ENCODE peak calls at places on chromosomes 5 and 9, in five cellular contexts. O is tibial artery, A is suprapubic skin, X is A673, P is GM23338. B is an unnamed sample. For H3K4me1, the result is how much of the 10 kb centered on the place peaks cover.

GRCh38 chr9:77521091-77521490 is 127.0 kb downstream of the GNA14 start:
- DNase-seq in O (no peak), P (no peak), A (no peak), X (no peak), B (no peak)

GRCh38 chr5:121019112-121019511 is 555.0 kb downstream of the PRR16 start:
- DNase-seq in A (no peak), O (no peak), P (no peak), X (no peak), B (no peak)

GRCh38 chr5:61866930-61867329 is 439.1 kb upstream of the KIF2A start:
- DNase-seq in O (no peak), A (no peak), X (peak), P (no peak), B (no peak)

GRCh38 chr9:71760901-71761300 is 7.4 kb downstream of the CEMIP2 start:
- DNase-seq in A (no peak), X (peak), O (no peak), P (peak), B (no peak)

GRCh38 chr9:135904121-135904520 is 3.2 kb downstream of the CAMSAP1 start:
- DNase-seq in X (no peak), A (peak), O (no peak), P (no peak), B (no peak)

GRCh38 chr5:90606539-90606938 is 47.9 kb downstream of the ADGRV1 start:
- DNase-seq in A (no peak), O (no peak), X (peak), P (peak), B (no peak)

GRCh38 chr9:137240321-137240840 is 706 bp upstream of the TUBB4B start:
- DNase-seq in P (no peak), O (peak), X (peak), A (peak), B (no peak)

GRCh38 chr5:101915559-101915958 is 380.5 kb downstream of the SLCO4C1 start:
- DNase-seq in A (no peak), X (peak), P (peak), O (no peak), B (no peak)

GRCh38 chr9:69502671-69503301 is 169.4 kb downstream of the APBA1 start:
- DNase-seq in A (no peak), O (no peak), X (no peak), P (no peak), B (no peak)

GRCh38 chr5:59655693-59656309 is 237.7 kb downstream of the PDE4D start:
- DNase-seq in X (no peak), O (no peak), P (no peak), A (no peak), B (no peak)

GRCh38 chr9:71754151-71754550 is 14.2 kb downstream of the CEMIP2 start:
- DNase-seq in X (no peak), O (no peak), P (peak), A (no peak), B (no peak)

GRCh38 chr5:171386861-171387254 is 791 bp upstream of the NPM1 start:
- DNase-seq in X (peak), A (no peak), O (no peak), P (peak), B (no peak)

GRCh38 chr9:37486616-37487544 is 1.1 kb downstream of the POLR1E start:
- DNase-seq in O (peak), P (no peak), A (no peak), X (peak), B (no peak)

GRCh38 chr5:176809544-176810083 is 745 bp upstream of the UNC5A start:
- DNase-seq in X (peak), A (no peak), P (peak), O (no peak), B (no peak)

GRCh38 chr5:73126381-73126780 is 6.0 kb downstream of the TMEM171 start:
- DNase-seq in P (no peak), X (no peak), O (no peak), A (no peak), B (no peak)

GRCh38 chr5:91025956-91026355 is 357.2 kb downstream of the ARRDC3 start:
- DNase-seq in A (no peak), O (no peak), P (no peak), X (no peak), B (no peak)

GRCh38 chr5:169395136-169395535 is 94.2 kb upstream of the SLIT3 start:
- DNase-seq in P (no peak), X (no peak), O (no peak), A (no peak), B (no peak)

GRCh38 chr5:76041863-76042262 is 41.3 kb upstream of the SV2C start:
- DNase-seq in O (no peak), P (peak), A (no peak), X (peak), B (no peak)

GRCh38 chr9:76456202-76456926 is 2.6 kb upstream of the GCNT1 start:
- DNase-seq in P (peak), A (no peak), O (no peak), X (no peak), B (no peak)

DNA sequence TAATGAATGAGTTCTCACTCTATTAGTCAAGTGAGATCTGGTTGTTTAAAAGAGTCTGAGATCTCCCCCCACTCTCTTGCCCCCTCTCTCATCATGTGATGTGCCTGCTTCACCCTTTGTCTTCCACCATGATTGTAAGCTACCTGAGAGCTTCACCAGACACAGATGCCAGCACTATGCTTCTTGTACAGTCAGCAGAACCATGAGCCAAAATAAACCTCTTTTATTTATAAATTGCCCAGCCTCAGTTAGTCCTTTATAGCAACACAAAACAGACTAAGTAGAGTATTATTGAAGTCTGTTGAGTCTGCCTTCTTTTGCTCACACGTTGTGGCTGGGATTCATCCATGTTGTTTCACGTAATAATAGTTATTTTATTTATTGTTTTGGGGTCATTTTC is 14.3 kb downstream of the CYSTM1 start:
- DNase-seq in O (no peak), P (no peak), A (no peak), X (no peak), B (no peak)
- H3K4me1 ChIP-seq in O (under half), P (under half), A (under half), X (under half), B (under half)

DNA sequence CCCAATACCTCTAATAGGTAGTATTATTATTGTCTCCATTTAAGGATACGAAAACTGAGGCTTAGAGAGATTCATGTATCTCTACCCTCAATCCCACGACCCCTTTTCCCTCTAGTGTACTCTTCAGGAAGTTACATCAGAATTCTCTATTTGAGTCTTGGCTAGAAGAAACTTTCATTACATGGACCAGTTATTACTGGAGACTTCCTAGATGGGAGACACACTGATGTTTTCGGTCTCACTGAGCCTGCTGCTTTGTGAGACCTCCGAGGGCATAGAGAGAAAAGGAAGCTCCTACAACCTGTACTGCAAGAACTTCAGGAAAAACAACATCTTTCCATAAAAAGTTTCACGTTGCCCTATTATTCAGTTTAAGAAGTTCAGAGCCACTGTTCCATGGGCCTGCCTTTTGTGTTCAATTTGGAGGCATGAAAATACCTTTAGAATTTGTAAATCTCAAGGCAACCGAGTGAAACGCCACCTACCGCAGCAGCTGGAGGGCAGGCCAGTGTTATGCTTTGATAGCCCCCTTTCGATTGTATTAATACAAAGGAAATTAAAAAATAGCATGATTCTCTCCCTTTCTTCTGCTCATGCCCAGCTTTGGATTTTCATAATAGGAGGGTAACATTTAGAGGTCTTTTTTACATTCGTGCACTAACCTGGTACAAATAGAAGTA is 223.3 kb downstream of the EBF1 start:
- DNase-seq in X (no peak), A (no peak), P (no peak), O (no peak), B (no peak)
- H3K4me1 ChIP-seq in X (under half), A (half or more), P (under half), O (half or more), B (under half)

DNA sequence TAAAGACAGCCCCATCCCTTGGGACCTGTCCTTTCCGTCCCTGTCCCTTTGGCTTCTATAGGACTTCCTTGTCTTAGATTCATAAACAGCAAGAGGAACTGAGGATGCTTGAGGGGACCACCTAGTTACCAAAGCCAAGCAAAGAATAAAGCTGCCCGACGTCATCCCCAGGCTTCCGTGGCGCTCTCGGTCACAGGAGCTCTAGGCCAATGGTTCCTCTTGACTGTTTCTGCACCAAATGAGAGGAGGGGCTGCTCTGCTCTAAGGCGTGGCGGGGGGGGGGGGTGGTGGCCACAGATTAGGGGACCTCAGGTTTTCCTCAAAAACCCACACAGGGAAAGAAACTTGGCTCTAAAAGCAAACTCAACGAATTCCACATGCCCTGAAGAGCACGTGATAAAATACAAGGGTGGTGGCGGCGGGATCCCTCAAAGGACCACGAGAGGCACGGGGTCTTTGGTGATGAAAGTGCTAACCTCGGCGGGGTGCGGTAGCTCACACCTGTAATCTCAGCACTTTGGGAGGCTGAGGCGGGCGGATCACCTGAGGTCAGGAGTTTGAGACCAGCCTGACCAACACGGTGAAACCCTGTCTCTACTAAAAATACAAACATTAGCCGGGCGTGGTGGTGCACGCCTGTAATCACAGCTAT is 53.7 kb downstream of the USP20 start:
- DNase-seq in X (no peak), O (no peak), P (no peak), A (no peak), B (no peak)
- H3K4me1 ChIP-seq in X (half or more), O (half or more), P (under half), A (under half), B (under half)

DNA sequence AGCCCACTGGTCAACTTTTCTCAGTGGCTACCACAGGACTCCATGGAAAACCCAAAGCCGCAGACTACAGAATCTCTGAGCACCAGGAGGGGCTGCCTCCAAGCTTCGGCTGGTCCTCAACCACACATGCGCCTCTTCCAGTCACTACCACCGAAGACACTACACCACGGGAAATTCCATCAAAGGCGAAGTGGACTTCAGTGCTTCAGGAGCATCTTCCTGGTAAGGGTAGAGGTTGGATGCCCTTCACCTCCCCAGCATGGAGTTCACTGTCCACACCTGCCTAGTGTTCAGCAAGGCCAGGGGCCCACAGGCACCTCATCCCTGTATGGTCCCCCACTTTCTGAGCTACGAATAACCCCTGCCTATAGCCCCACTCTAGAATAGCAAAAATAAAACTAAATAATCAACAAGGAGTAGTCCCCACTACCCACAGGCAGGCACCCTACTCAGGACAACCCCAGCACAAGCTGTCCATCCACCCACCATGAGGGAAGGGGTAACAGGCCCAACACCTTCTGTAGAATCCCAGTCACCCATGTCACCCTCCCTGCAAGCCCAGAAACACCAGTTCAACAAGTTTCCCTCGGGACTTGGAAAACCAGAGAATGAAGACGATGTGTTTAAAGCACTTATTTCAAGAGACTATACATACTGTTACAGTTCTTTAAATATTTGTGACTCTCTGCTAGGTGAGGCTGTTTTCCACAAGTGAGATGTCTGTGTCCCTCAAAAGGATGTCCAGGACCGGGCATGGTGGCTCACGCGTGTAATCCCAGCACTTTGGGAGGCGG is 2.6 kb downstream of the VDAC1 start:
- DNase-seq in O (no peak), X (no peak), P (no peak), A (no peak), B (no peak)
- H3K4me1 ChIP-seq in O (half or more), X (under half), P (under half), A (half or more), B (half or more)